ENCODE peak calls at places on chromosomes 12 and 14, in seven cellular contexts. B is T-helper 9 cell; V is NCI-H187; G is NCI-H2171 treated with DMSO at 0.1 percent for 48 hours; R is activated CD4-positive, alpha-beta T cell treated with anti-CD3 and anti-CD28 coated beads, Interleukin-2, amount 50 U/mL, for 1 hour; D is NCI-H69; Q is iPS-NIHi11. J is an unnamed sample.

GRCh38 chr12:107228076-107228475 is 134.7 kb upstream of the CRY1 start:
- DNase-seq in D (no peak), R (no peak), Q (no peak), G (no peak), B (no peak), V (no peak), J (no peak)

GRCh38 chr12:77924703-77925102 is 94.0 kb downstream of the NAV3 start:
- DNase-seq in V (no peak), D (no peak), R (no peak), Q (no peak), G (no peak), B (no peak), J (no peak)

GRCh38 chr14:54001189-54001878 is 44.7 kb upstream of the BMP4 start:
- DNase-seq in D (peak; percentile 61), V (no peak), G (no peak), B (no peak), R (no peak), Q (no peak), J (no peak)

GRCh38 chr14:101186544-101186943 is 283.0 kb upstream of the RTL1 start:
- DNase-seq in D (peak; percentile 78), Q (no peak), B (no peak), V (no peak), R (no peak), G (no peak), J (no peak)

GRCh38 chr14:73787760-73788508 is 63.7 kb upstream of the PTGR2 start:
- DNase-seq in R (no peak), G (peak; percentile 42), V (no peak), B (no peak), D (no peak), Q (no peak), J (no peak)

GRCh38 chr12:75833268-75833667 is 198.3 kb downstream of the PHLDA1 start:
- DNase-seq in R (no peak), Q (no peak), D (no peak), V (no peak), G (no peak), B (no peak), J (no peak)

GRCh38 chr14:81193924-81194633 is 26.7 kb downstream of the GTF2A1 start:
- DNase-seq in B (no peak), Q (no peak), R (no peak), D (peak; percentile 21), G (no peak), V (no peak), J (no peak)

GRCh38 chr12:108063192-108063591 is 65.9 kb upstream of the WSCD2 start:
- DNase-seq in Q (peak; percentile 43), R (no peak), B (no peak), V (peak; percentile 13), G (no peak), D (peak; percentile 41), J (no peak)

GRCh38 chr14:99441918-99442317 is 38.7 kb downstream of the SETD3 start:
- DNase-seq in D (no peak), Q (no peak), B (no peak), R (no peak), V (no peak), G (no peak), J (no peak)

GRCh38 chr12:113005759-113006158 is 27.4 kb downstream of the OAS2 start:
- DNase-seq in Q (peak; percentile 54), D (peak; percentile 5), V (no peak), R (no peak), B (no peak), G (peak; percentile 29), J (peak; percentile 33)

GRCh38 chr12:93081810-93082165 is 152.7 kb upstream of the EEA1 start:
- DNase-seq in V (no peak), Q (no peak), B (no peak), D (no peak), G (no peak), R (no peak), J (no peak)

GRCh38 chr14:55580401-55581010 is 499 bp downstream of the KTN1 start:
- DNase-seq in Q (peak; percentile 70), D (peak; percentile 84), G (no peak), V (peak; percentile 31), B (peak; percentile 56), R (peak; percentile 40), J (no peak)

GRCh38 chr14:71361335-71361734 is 454.1 kb downstream of the PCNX1 start:
- DNase-seq in V (no peak), D (no peak), B (no peak), G (no peak), Q (no peak), R (no peak), J (no peak)

GRCh38 chr14:91115986-91116385 is 2.1 kb downstream of the DGLUCY start:
- DNase-seq in V (no peak), Q (no peak), G (peak; percentile 75), D (peak; percentile 73), R (no peak), B (no peak), J (no peak)

GRCh38 chr12:53985900-53986685 is 1.1 kb downstream of the HOXC10 start:
- DNase-seq in G (no peak), R (no peak), Q (peak; percentile 41), D (peak; percentile 80), V (no peak), B (no peak), J (no peak)

GRCh38 chr14:22973217-22974032 is 8.9 kb downstream of the AJUBA start:
- DNase-seq in D (peak; percentile 66), Q (peak; percentile 50), B (no peak), R (peak; percentile 33), V (no peak), G (peak; percentile 78), J (no peak)

GRCh38 chr12:13727707-13728147 is 253.7 kb downstream of the GRIN2B start:
- DNase-seq in G (no peak), Q (peak; percentile 31), V (no peak), B (no peak), D (peak; percentile 96), R (no peak), J (no peak)